ENCODE peak calls at places on chromosomes 3 and 15, in four cellular contexts. R is SK-N-SH, A is K562, J is endothelial cell of umbilical vein. T is an unnamed sample. For H3K79me2, the result is how much of the 10 kb centered on the place peaks cover.

GRCh38 chr3:159604151-159604581 is 384.5 kb upstream of the IL12A start:
- DNase-seq in R (no peak), A (no peak), J (no peak), T (no peak)

GRCh38 chr3:190614466-190615384 is 100.8 kb downstream of the IL1RAP start:
- DNase-seq in R (no peak), A (no peak), J (no peak), T (no peak)

GRCh38 chr3:81910244-81910852 is 148.9 kb upstream of the GBE1 start:
- DNase-seq in R (peak), A (peak), J (peak), T (peak)

GRCh38 chr3:172157566-172158258 is 118.3 kb downstream of the FNDC3B start:
- DNase-seq in R (no peak), A (no peak), J (no peak), T (no peak)

GRCh38 chr3:16993227-16993626 is 108.5 kb downstream of the PLCL2 start:
- DNase-seq in R (no peak), A (no peak), J (no peak), T (no peak)

GRCh38 chr15:57607570-57608000 is 15.9 kb downstream of the MYZAP start:
- DNase-seq in R (no peak), A (no peak), J (peak), T (peak)

GRCh38 chr3:43363621-43364266 is 77.4 kb downstream of the SNRK start:
- DNase-seq in R (no peak), A (no peak), J (no peak), T (no peak)

GRCh38 chr3:194395767-194396527 is 3.1 kb downstream of the GP5 start:
- DNase-seq in R (no peak), A (peak), J (no peak), T (no peak)

GRCh38 chr3:33023176-33024136 is 72.0 kb downstream of the CCR4 start:
- DNase-seq in R (no peak), A (no peak), J (no peak), T (no peak)

GRCh38 chr15:63831041-63831440 is 2.7 kb downstream of the HERC1 start:
- DNase-seq in R (no peak), A (no peak), J (no peak), T (no peak)

GRCh38 chr15:63835211-63835568 is 1.4 kb upstream of the HERC1 start:
- DNase-seq in R (no peak), A (no peak), J (no peak), T (no peak)

GRCh38 chr15:63834500-63835210 is 907 bp upstream of the HERC1 start:
- DNase-seq in R (no peak), A (no peak), J (no peak), T (no peak)

GRCh38 chr15:63833246-63833696 is 477 bp downstream of the HERC1 start:
- DNase-seq in R (peak), A (peak), J (no peak), T (no peak)

DNA sequence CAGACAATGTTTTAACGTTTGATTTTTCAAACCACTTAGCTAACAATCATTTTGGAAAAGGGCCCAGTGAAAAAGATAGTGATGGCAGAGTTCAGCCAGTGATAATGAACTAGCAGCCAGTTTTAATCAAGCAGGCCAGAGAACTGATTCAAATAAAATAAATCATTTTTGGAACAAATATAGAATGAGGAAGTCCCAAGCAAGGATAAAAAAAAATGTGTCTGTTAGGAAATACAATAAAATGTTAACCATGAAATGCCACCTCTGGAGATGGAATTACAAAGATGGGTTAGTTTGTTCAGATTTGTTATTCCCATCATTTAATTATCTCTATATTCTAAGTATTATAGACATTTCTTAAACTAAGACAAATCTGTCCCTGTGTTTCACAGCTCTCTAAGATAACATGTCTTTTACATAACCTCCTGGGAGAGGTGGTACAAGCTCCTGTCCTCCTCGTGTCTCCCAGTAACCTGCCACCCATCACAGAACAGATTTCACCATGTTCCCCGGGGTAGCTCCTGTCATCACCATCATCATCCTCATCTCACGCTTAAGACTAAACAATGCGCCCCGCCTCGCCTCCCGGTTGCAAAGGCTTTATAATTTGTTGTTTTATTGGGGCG is 1.0 kb downstream of the HERC1 start:
- DNase-seq in R (peak), A (no peak), J (no peak), T (no peak)
- H3K79me2 ChIP-seq in R (half or more), A (half or more), J (under half), T (under half)

GRCh38 chr15:70439304-70439877 is 324.0 kb downstream of the UACA start:
- DNase-seq in R (no peak), A (peak), J (no peak), T (no peak)

GRCh38 chr15:70437089-70437488 is 326.3 kb downstream of the UACA start:
- DNase-seq in R (no peak), A (no peak), J (no peak), T (no peak)

GRCh38 chr15:70437882-70438331 is 325.5 kb downstream of the UACA start:
- DNase-seq in R (peak), A (no peak), J (no peak), T (no peak)

GRCh38 chr15:70439880-70440279 is 323.5 kb downstream of the UACA start:
- DNase-seq in R (no peak), A (no peak), J (no peak), T (no peak)

DNA sequence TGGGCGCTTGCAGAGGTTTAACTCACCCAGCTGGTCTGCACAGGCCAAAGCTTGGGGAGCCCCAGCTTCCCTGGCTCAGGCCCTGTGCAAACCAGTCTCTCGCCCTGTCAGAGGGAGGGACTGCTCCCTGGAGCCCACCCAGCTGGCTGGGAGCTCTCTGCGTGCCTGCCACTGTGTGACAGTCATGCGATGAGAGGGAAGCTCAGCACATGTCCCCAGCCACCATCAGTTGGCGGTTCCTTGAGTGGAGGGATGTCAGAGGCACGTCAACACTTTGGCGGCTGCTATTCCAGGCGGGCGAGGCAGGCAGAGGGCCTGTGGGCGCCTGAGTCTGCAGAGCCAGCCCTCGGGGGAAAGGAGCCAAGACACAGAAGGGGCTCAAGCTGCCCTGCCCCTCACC is 324.6 kb downstream of the UACA start:
- DNase-seq in R (no peak), A (no peak), J (no peak), T (no peak)
- TF ChIP-seq POLR2AphosphoS5 in R (no peak), A (no peak), J (no peak), T (no peak)

GRCh38 chr3:61562810-61563613 is 1.6 kb downstream of the PTPRG start:
- DNase-seq in R (peak), A (no peak), J (peak), T (no peak)

GRCh38 chr3:61563614-61564404 is 2.4 kb downstream of the PTPRG start:
- DNase-seq in R (peak), A (no peak), J (peak), T (no peak)

GRCh38 chr3:61562042-61562809 is 855 bp downstream of the PTPRG start:
- DNase-seq in R (peak), A (no peak), J (peak), T (no peak)

GRCh38 chr3:61565569-61565968 is 4.2 kb downstream of the PTPRG start:
- DNase-seq in R (no peak), A (no peak), J (no peak), T (no peak)

GRCh38 chr3:61564405-61565059 is 3.2 kb downstream of the PTPRG start:
- DNase-seq in R (peak), A (peak), J (peak), T (no peak)
- H3K79me2 ChIP-seq in R (half or more), A (under half), J (under half), T (half or more)

GRCh38 chr3:52286777-52287110 is 884 bp upstream of the GLYCTK start:
- DNase-seq in R (no peak), A (no peak), J (no peak), T (no peak)
- TF ChIP-seq POLR2AphosphoS5 in R (no peak), A (no peak), J (no peak), T (no peak)

DNA sequence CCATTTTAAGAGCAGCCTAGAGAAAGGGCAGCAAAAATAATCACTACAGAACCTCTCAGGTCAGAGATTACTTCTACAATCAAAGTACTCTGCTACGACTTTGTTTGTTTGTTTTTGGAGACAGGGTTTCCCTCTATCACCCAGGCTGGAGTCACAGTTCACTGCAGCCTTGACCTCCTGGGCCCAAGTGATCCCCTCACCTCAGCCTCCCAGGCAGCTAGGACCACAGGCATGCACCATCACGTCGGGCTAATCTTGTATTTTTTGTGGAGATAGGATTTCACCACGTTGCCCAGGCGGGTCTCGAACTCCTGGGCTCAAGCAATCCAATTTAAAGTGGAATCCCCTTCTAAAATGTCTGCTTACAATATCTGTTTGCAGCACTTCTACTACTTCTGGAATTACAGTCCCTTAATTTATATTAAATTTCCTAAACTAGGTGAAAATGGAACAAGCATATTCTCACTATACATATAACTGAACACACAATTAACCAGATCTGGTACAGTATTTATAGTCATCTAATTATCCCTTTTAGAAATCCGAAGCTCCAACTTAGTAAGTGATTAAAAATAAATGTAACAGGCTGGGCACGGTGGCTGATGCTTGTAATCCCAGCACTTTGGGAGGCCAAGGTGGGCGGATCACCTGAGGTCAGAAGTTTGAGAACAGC is 4.4 kb downstream of the UACA start:
- DNase-seq in R (no peak), A (no peak), J (no peak), T (no peak)
- H3K79me2 ChIP-seq in R (half or more), A (under half), J (half or more), T (under half)

GRCh38 chr3:9779197-9779596 is 9.4 kb upstream of the CAMK1 start:
- DNase-seq in R (no peak), A (no peak), J (no peak), T (no peak)

GRCh38 chr3:9780920-9781319 is 11.2 kb upstream of the CAMK1 start:
- DNase-seq in R (no peak), A (no peak), J (no peak), T (no peak)

GRCh38 chr3:9778518-9779129 is 8.9 kb upstream of the CAMK1 start:
- DNase-seq in R (no peak), A (no peak), J (no peak), T (no peak)

GRCh38 chr3:9780451-9780797 is 10.7 kb upstream of the CAMK1 start:
- DNase-seq in R (no peak), A (no peak), J (no peak), T (no peak)

DNA sequence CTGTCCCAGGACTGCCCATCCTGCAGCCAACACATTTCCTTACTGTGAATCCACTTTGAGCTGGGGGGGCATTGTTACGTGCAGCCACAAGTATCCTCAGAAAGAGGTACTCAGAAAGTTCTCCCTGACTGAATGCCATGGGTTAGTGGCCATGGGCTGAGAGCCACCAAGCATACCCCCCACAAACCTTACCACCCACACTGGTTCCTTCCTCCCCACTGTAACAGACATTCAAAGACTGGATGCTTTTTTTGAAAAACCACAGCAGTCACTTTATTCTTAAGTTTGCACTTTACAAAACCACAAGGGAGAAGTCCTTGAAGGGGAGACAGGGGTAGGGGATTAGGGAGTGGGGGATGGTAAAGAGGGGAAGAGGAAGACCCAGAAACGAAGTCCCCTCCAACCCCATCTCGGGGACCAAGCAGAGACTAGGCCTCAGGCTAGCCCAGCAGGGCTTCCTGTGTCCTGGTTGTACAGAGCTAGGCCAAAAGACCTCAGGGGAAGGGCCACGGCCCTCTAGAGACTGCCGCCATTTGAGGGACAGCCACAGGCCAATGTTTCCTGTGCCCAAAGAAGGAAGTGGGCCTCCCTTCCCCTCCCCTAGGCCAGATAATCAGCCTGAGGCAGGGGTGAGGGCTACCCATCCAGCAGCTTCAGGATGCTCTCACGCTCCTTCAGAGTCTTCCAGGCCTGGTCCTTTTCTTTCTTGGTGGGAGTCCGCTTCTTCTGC is 10.1 kb upstream of the CAMK1 start:
- DNase-seq in R (no peak), A (no peak), J (no peak), T (no peak)
- TF ChIP-seq POLR2AphosphoS5 in R (no peak), A (no peak), J (no peak), T (no peak)

GRCh38 chr3:30681276-30682211 is 75.1 kb downstream of the TGFBR2 start:
- DNase-seq in R (peak), A (no peak), J (peak), T (no peak)
- H3K79me2 ChIP-seq in R (half or more), A (under half), J (half or more), T (half or more)

T was measured in HCT116.